ENCODE peak calls at places on chromosome 12, in seven cellular contexts. One of them, this sample, is unnamed.

GRCh38 chr12:59452259-59452658 is 143.6 kb upstream of the SLC16A7 start:
- DNase-seq in HFFc6: peak; percentile 91
- DNase-seq in GM04504: peak; percentile 64
- DNase-seq in HT1080: peak; percentile 68
- DNase-seq in cardiac septum: no peak
- DNase-seq in stimulated activated naive CD4-positive, alpha-beta T cell: no peak
- DNase-seq in naive thymus-derived CD8-positive, alpha-beta T cell: no peak
- DNase-seq in this sample: no peak

GRCh38 chr12:91610561-91610960 is 427.9 kb upstream of the DCN start:
- DNase-seq in HFFc6: no peak
- DNase-seq in HT1080: no peak
- DNase-seq in GM04504: no peak
- DNase-seq in stimulated activated naive CD4-positive, alpha-beta T cell: no peak
- DNase-seq in cardiac septum: no peak
- DNase-seq in naive thymus-derived CD8-positive, alpha-beta T cell: no peak
- DNase-seq in this sample: no peak

GRCh38 chr12:123801573-123802178 is 39.6 kb downstream of the DNAH10 start:
- DNase-seq in HT1080: peak; percentile 11
- DNase-seq in cardiac septum: no peak
- DNase-seq in stimulated activated naive CD4-positive, alpha-beta T cell: no peak
- DNase-seq in HFFc6: peak; percentile 11
- DNase-seq in GM04504: no peak
- DNase-seq in naive thymus-derived CD8-positive, alpha-beta T cell: peak; percentile 3
- DNase-seq in this sample: peak; percentile 1

GRCh38 chr12:52819731-52820510 is 6.0 kb upstream of the KRT4 start:
- DNase-seq in cardiac septum: no peak
- DNase-seq in HT1080: no peak
- DNase-seq in HFFc6: no peak
- DNase-seq in GM04504: no peak
- DNase-seq in stimulated activated naive CD4-positive, alpha-beta T cell: no peak
- DNase-seq in naive thymus-derived CD8-positive, alpha-beta T cell: no peak
- DNase-seq in this sample: no peak

GRCh38 chr12:71581206-71581605 is 82.4 kb downstream of the ZFC3H1 start:
- DNase-seq in stimulated activated naive CD4-positive, alpha-beta T cell: no peak
- DNase-seq in naive thymus-derived CD8-positive, alpha-beta T cell: no peak
- DNase-seq in GM04504: no peak
- DNase-seq in HT1080: no peak
- DNase-seq in cardiac septum: no peak
- DNase-seq in HFFc6: no peak
- DNase-seq in this sample: no peak

GRCh38 chr12:22935501-22935900 is 310.5 kb downstream of the ETNK1 start:
- DNase-seq in stimulated activated naive CD4-positive, alpha-beta T cell: no peak
- DNase-seq in GM04504: no peak
- DNase-seq in HFFc6: no peak
- DNase-seq in naive thymus-derived CD8-positive, alpha-beta T cell: no peak
- DNase-seq in cardiac septum: no peak
- DNase-seq in HT1080: no peak
- DNase-seq in this sample: no peak

GRCh38 chr12:93746572-93747168 is 69.5 kb downstream of the CRADD start:
- DNase-seq in HT1080: no peak
- DNase-seq in naive thymus-derived CD8-positive, alpha-beta T cell: no peak
- DNase-seq in stimulated activated naive CD4-positive, alpha-beta T cell: no peak
- DNase-seq in GM04504: no peak
- DNase-seq in cardiac septum: no peak
- DNase-seq in HFFc6: no peak
- DNase-seq in this sample: no peak

GRCh38 chr12:27179399-27180214 is 64.5 kb upstream of the STK38L start:
- DNase-seq in GM04504: no peak
- DNase-seq in cardiac septum: no peak
- DNase-seq in naive thymus-derived CD8-positive, alpha-beta T cell: no peak
- DNase-seq in HFFc6: peak; percentile 85
- DNase-seq in HT1080: peak; percentile 90
- DNase-seq in stimulated activated naive CD4-positive, alpha-beta T cell: no peak
- DNase-seq in this sample: no peak

GRCh38 chr12:91053951-91054715 is 3.7 kb downstream of the KERA start:
- DNase-seq in naive thymus-derived CD8-positive, alpha-beta T cell: no peak
- DNase-seq in HFFc6: peak; percentile 78
- DNase-seq in stimulated activated naive CD4-positive, alpha-beta T cell: no peak
- DNase-seq in HT1080: peak; percentile 14
- DNase-seq in GM04504: peak; percentile 78
- DNase-seq in cardiac septum: no peak
- DNase-seq in this sample: no peak

GRCh38 chr12:71683633-71684032 is 2.2 kb upstream of the TMEM19 start:
- DNase-seq in cardiac septum: no peak
- DNase-seq in naive thymus-derived CD8-positive, alpha-beta T cell: no peak
- DNase-seq in stimulated activated naive CD4-positive, alpha-beta T cell: no peak
- DNase-seq in HFFc6: no peak
- DNase-seq in HT1080: no peak
- DNase-seq in GM04504: no peak
- DNase-seq in this sample: no peak

GRCh38 chr12:95181103-95181502 is 36.2 kb downstream of the FGD6 start:
- DNase-seq in HFFc6: no peak
- DNase-seq in stimulated activated naive CD4-positive, alpha-beta T cell: no peak
- DNase-seq in naive thymus-derived CD8-positive, alpha-beta T cell: no peak
- DNase-seq in HT1080: no peak
- DNase-seq in GM04504: no peak
- DNase-seq in cardiac septum: no peak
- DNase-seq in this sample: no peak

GRCh38 chr12:95446511-95446910 is 27.4 kb upstream of the METAP2 start:
- DNase-seq in HT1080: no peak
- DNase-seq in naive thymus-derived CD8-positive, alpha-beta T cell: no peak
- DNase-seq in stimulated activated naive CD4-positive, alpha-beta T cell: no peak
- DNase-seq in HFFc6: no peak
- DNase-seq in GM04504: no peak
- DNase-seq in cardiac septum: no peak
- DNase-seq in this sample: no peak

GRCh38 chr12:1830981-1831930 is 10.9 kb downstream of the LRTM2 start:
- DNase-seq in HT1080: peak; percentile 32
- DNase-seq in stimulated activated naive CD4-positive, alpha-beta T cell: no peak
- DNase-seq in HFFc6: peak; percentile 25
- DNase-seq in cardiac septum: no peak
- DNase-seq in GM04504: no peak
- DNase-seq in naive thymus-derived CD8-positive, alpha-beta T cell: peak; percentile 15
- DNase-seq in this sample: no peak

GRCh38 chr12:45598761-45599160 is 130.7 kb upstream of the ARID2 start:
- DNase-seq in HFFc6: no peak
- DNase-seq in HT1080: peak; percentile 14
- DNase-seq in cardiac septum: no peak
- DNase-seq in stimulated activated naive CD4-positive, alpha-beta T cell: no peak
- DNase-seq in naive thymus-derived CD8-positive, alpha-beta T cell: no peak
- DNase-seq in GM04504: no peak
- DNase-seq in this sample: no peak

GRCh38 chr12:4809013-4809448 is 88.8 kb downstream of the GALNT8 start:
- DNase-seq in HFFc6: no peak
- DNase-seq in stimulated activated naive CD4-positive, alpha-beta T cell: no peak
- DNase-seq in GM04504: no peak
- DNase-seq in HT1080: no peak
- DNase-seq in naive thymus-derived CD8-positive, alpha-beta T cell: no peak
- DNase-seq in cardiac septum: no peak
- DNase-seq in this sample: no peak

GRCh38 chr12:946656-947055 is 2.8 kb downstream of the RAD52 start:
- DNase-seq in stimulated activated naive CD4-positive, alpha-beta T cell: no peak
- DNase-seq in naive thymus-derived CD8-positive, alpha-beta T cell: no peak
- DNase-seq in HT1080: no peak
- DNase-seq in HFFc6: no peak
- DNase-seq in cardiac septum: no peak
- DNase-seq in GM04504: no peak
- DNase-seq in this sample: no peak

GRCh38 chr12:127235771-127236170 is 1031.2 kb upstream of the TMEM132C start:
- DNase-seq in HT1080: no peak
- DNase-seq in HFFc6: no peak
- DNase-seq in cardiac septum: no peak
- DNase-seq in stimulated activated naive CD4-positive, alpha-beta T cell: no peak
- DNase-seq in GM04504: no peak
- DNase-seq in naive thymus-derived CD8-positive, alpha-beta T cell: no peak
- DNase-seq in this sample: no peak

GRCh38 chr12:52203126-52203921 is 11.5 kb upstream of the KRT80 start:
- DNase-seq in GM04504: peak; percentile 74
- DNase-seq in cardiac septum: peak; percentile 86
- DNase-seq in naive thymus-derived CD8-positive, alpha-beta T cell: no peak
- DNase-seq in HFFc6: peak; percentile 95
- DNase-seq in stimulated activated naive CD4-positive, alpha-beta T cell: no peak
- DNase-seq in HT1080: peak; percentile 73
- DNase-seq in this sample: no peak

GRCh38 chr12:92971869-92972524 is 42.9 kb upstream of the EEA1 start:
- DNase-seq in HFFc6: peak; percentile 73
- DNase-seq in stimulated activated naive CD4-positive, alpha-beta T cell: no peak
- DNase-seq in naive thymus-derived CD8-positive, alpha-beta T cell: no peak
- DNase-seq in GM04504: peak; percentile 57
- DNase-seq in HT1080: peak; percentile 60
- DNase-seq in cardiac septum: no peak
- DNase-seq in this sample: no peak

GRCh38 chr12:3097186-3097804 is 20.1 kb downstream of the TSPAN9 start:
- DNase-seq in stimulated activated naive CD4-positive, alpha-beta T cell: no peak
- DNase-seq in cardiac septum: peak; percentile 83
- DNase-seq in naive thymus-derived CD8-positive, alpha-beta T cell: no peak
- DNase-seq in GM04504: no peak
- DNase-seq in HT1080: peak; percentile 56
- DNase-seq in HFFc6: peak; percentile 45
- DNase-seq in this sample: no peak

GRCh38 chr12:121980211-121980891 is 41.3 kb upstream of the BCL7A start:
- DNase-seq in cardiac septum: no peak
- DNase-seq in HFFc6: no peak
- DNase-seq in naive thymus-derived CD8-positive, alpha-beta T cell: no peak
- DNase-seq in GM04504: no peak
- DNase-seq in HT1080: peak; percentile 48
- DNase-seq in stimulated activated naive CD4-positive, alpha-beta T cell: no peak
- DNase-seq in this sample: no peak

GRCh38 chr12:124734224-124734788 is 129.4 kb downstream of the SCARB1 start:
- DNase-seq in naive thymus-derived CD8-positive, alpha-beta T cell: no peak
- DNase-seq in cardiac septum: no peak
- DNase-seq in HFFc6: no peak
- DNase-seq in stimulated activated naive CD4-positive, alpha-beta T cell: no peak
- DNase-seq in HT1080: no peak
- DNase-seq in GM04504: no peak
- DNase-seq in this sample: no peak

GRCh38 chr12:80178846-80179245 is 79.5 kb downstream of the OTOGL start:
- DNase-seq in GM04504: no peak
- DNase-seq in cardiac septum: no peak
- DNase-seq in HFFc6: no peak
- DNase-seq in HT1080: peak; percentile 24
- DNase-seq in naive thymus-derived CD8-positive, alpha-beta T cell: no peak
- DNase-seq in stimulated activated naive CD4-positive, alpha-beta T cell: no peak
- DNase-seq in this sample: no peak

GRCh38 chr12:92028039-92028709 is 117.5 kb downstream of the BTG1 start:
- DNase-seq in naive thymus-derived CD8-positive, alpha-beta T cell: no peak
- DNase-seq in stimulated activated naive CD4-positive, alpha-beta T cell: no peak
- DNase-seq in cardiac septum: no peak
- DNase-seq in GM04504: no peak
- DNase-seq in HT1080: peak; percentile 20
- DNase-seq in HFFc6: no peak
- DNase-seq in this sample: no peak

GRCh38 chr12:27573972-27574371 is 50.0 kb downstream of the PPFIBP1 start:
- DNase-seq in HFFc6: peak; percentile 91
- DNase-seq in naive thymus-derived CD8-positive, alpha-beta T cell: no peak
- DNase-seq in GM04504: peak; percentile 89
- DNase-seq in stimulated activated naive CD4-positive, alpha-beta T cell: no peak
- DNase-seq in cardiac septum: no peak
- DNase-seq in HT1080: peak; percentile 100
- DNase-seq in this sample: no peak

GRCh38 chr12:34219046-34219770 is 196.9 kb downstream of the ALG10 start:
- DNase-seq in HFFc6: no peak
- DNase-seq in GM04504: no peak
- DNase-seq in cardiac septum: peak; percentile 47
- DNase-seq in stimulated activated naive CD4-positive, alpha-beta T cell: no peak
- DNase-seq in HT1080: peak; percentile 3
- DNase-seq in naive thymus-derived CD8-positive, alpha-beta T cell: peak; percentile 29
- DNase-seq in this sample: no peak

GRCh38 chr12:120489018-120489417 is 6.9 kb upstream of the DYNLL1 start:
- DNase-seq in HT1080: no peak
- DNase-seq in stimulated activated naive CD4-positive, alpha-beta T cell: no peak
- DNase-seq in GM04504: no peak
- DNase-seq in HFFc6: peak; percentile 6
- DNase-seq in naive thymus-derived CD8-positive, alpha-beta T cell: no peak
- DNase-seq in cardiac septum: no peak
- DNase-seq in this sample: no peak

GRCh38 chr12:18332173-18332572 is 70.9 kb downstream of the PIK3C2G start:
- DNase-seq in stimulated activated naive CD4-positive, alpha-beta T cell: no peak
- DNase-seq in cardiac septum: no peak
- DNase-seq in GM04504: no peak
- DNase-seq in HT1080: no peak
- DNase-seq in HFFc6: no peak
- DNase-seq in naive thymus-derived CD8-positive, alpha-beta T cell: no peak
- DNase-seq in this sample: no peak

GRCh38 chr12:107057071-107057834 is 36.1 kb downstream of the CRY1 start:
- DNase-seq in HFFc6: peak; percentile 61
- DNase-seq in cardiac septum: no peak
- DNase-seq in GM04504: peak; percentile 10
- DNase-seq in naive thymus-derived CD8-positive, alpha-beta T cell: no peak
- DNase-seq in HT1080: no peak
- DNase-seq in stimulated activated naive CD4-positive, alpha-beta T cell: no peak
- DNase-seq in this sample: no peak